ENCODE peak calls at places on chromosome 18, in eight cellular contexts. I is CD8-positive, alpha-beta memory T cell; F is pancreas; M is HAP-1; R is ovary; O is HCT116; P is heart left ventricle; J is Peyer's patch. Z is an unnamed sample.

GRCh38 chr18:66523219-66523991 is 80.5 kb downstream of the CDH19 start:
- DNase-seq in I (no peak), F (no peak), M (no peak), R (no peak), O (no peak), P (no peak), J (no peak), Z (no peak)

GRCh38 chr18:8635087-8635486 is 25.9 kb downstream of the RAB12 start:
- DNase-seq in I (no peak), F (no peak), M (no peak), R (no peak), O (no peak), P (no peak), J (no peak), Z (no peak)

GRCh38 chr18:3235846-3236245 is 11.8 kb upstream of the MYL12A start:
- DNase-seq in I (no peak), F (no peak), M (no peak), R (no peak), O (no peak), P (no peak), J (no peak), Z (no peak)

GRCh38 chr18:10456718-10457499 is 2.5 kb downstream of the APCDD1 start:
- DNase-seq in I (no peak), F (no peak), M (no peak), R (no peak), O (no peak), P (no peak), J (no peak), Z (no peak)

GRCh38 chr18:75811156-75811555 is 383.7 kb upstream of the SMIM21 start:
- DNase-seq in I (no peak), F (no peak), M (no peak), R (no peak), O (no peak), P (no peak), J (no peak), Z (no peak)

GRCh38 chr18:28766027-28766426 is 589.1 kb upstream of the CDH2 start:
- DNase-seq in I (no peak), F (no peak), M (no peak), R (no peak), O (no peak), P (no peak), J (no peak), Z (no peak)

GRCh38 chr18:23994361-23994902 is 20.1 kb upstream of the TTC39C start:
- DNase-seq in I (peak; percentile 23), F (no peak), M (peak; percentile 33), R (peak; percentile 56), O (peak; percentile 18), P (no peak), J (peak; percentile 74), Z (no peak)

GRCh38 chr18:69580107-69580506 is 179.4 kb downstream of the DOK6 start:
- DNase-seq in I (no peak), F (no peak), M (no peak), R (no peak), O (no peak), P (no peak), J (no peak), Z (no peak)

GRCh38 chr18:3216987-3217386 is 2.8 kb downstream of the MYOM1 start:
- DNase-seq in I (no peak), F (no peak), M (no peak), R (no peak), O (no peak), P (no peak), J (no peak), Z (no peak)

GRCh38 chr18:74234326-74235171 is 57.2 kb downstream of the CYB5A start:
- DNase-seq in I (no peak), F (no peak), M (no peak), R (no peak), O (no peak), P (no peak), J (peak; percentile 74), Z (no peak)

GRCh38 chr18:67599277-67599676 is 82.8 kb upstream of the DSEL start:
- DNase-seq in I (no peak), F (no peak), M (no peak), R (no peak), O (no peak), P (no peak), J (no peak), Z (no peak)

GRCh38 chr18:70555046-70555445 is 266.2 kb downstream of the SOCS6 start:
- DNase-seq in I (no peak), F (no peak), M (no peak), R (no peak), O (no peak), P (no peak), J (no peak), Z (no peak)

GRCh38 chr18:77366725-77367641 is 117.3 kb downstream of the GALR1 start:
- DNase-seq in I (no peak), F (peak; percentile 67), M (no peak), R (no peak), O (no peak), P (no peak), J (no peak), Z (no peak)

GRCh38 chr18:50183556-50183955 is 11.4 kb downstream of the MYO5B start:
- DNase-seq in I (no peak), F (no peak), M (no peak), R (no peak), O (peak; percentile 46), P (no peak), J (no peak), Z (no peak)

GRCh38 chr18:28816155-28816554 is 639.2 kb upstream of the CDH2 start:
- DNase-seq in I (no peak), F (no peak), M (no peak), R (no peak), O (no peak), P (no peak), J (no peak), Z (no peak)

GRCh38 chr18:5049124-5049523 is 147.9 kb downstream of the AKAIN1 start:
- DNase-seq in I (no peak), F (no peak), M (no peak), R (no peak), O (no peak), P (no peak), J (no peak), Z (no peak)

GRCh38 chr18:6487968-6488367 is 73.3 kb upstream of the L3MBTL4 start:
- DNase-seq in I (no peak), F (no peak), M (no peak), R (no peak), O (no peak), P (no peak), J (no peak), Z (no peak)

GRCh38 chr18:9643549-9643948 is 29.2 kb upstream of the PPP4R1 start:
- DNase-seq in I (no peak), F (no peak), M (peak; percentile 61), R (no peak), O (peak; percentile 85), P (peak; percentile 15), J (no peak), Z (no peak)

DNA sequence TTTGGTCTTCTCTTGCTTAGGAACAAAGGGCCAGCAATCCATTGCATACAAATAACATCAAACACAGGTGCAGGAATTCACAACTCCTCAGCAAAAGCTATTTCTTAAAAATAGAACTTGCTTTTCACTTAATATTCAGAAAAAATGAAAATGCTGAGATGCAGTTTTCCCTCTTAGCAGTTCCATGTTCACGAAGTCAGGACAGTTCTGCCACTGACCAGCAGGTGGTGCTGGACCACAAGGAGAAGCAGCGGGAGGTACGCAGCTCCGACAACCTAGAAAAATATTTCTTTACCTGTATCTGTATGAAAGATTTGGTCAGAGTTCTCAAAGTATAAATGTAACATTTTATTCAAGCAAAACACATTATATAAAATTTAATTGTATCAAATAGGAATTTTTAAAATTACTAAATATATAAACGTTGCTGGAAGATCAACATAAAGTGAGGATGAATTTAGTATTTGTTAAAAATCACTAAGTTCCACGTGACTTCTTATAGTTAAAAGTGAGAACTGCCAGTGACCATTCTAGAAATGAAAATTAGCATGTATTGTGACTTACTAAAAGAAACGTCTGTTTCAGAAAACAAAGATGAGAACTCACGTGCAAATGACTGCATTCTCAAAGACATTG is 48.8 kb downstream of the ADNP2 start:
- DNase-seq in I (peak; percentile 60), F (peak; percentile 92), M (peak; percentile 85), R (peak; percentile 86), O (peak; percentile 66), P (peak; percentile 60), J (peak; percentile 90), Z (peak; percentile 89)
- H3K4me1 ChIP-seq in I (no peaks in the 10 kb centered on the region), F (no peaks in the 10 kb centered on the region), M (no peaks in the 10 kb centered on the region), R (no peaks in the 10 kb centered on the region), O (no peaks in the 10 kb centered on the region), P (no peaks in the 10 kb centered on the region), J (no peaks in the 10 kb centered on the region), Z (no peaks in the 10 kb centered on the region)

GRCh38 chr18:58284699-58285490 is 240.9 kb downstream of the NEDD4L start:
- DNase-seq in I (no peak), F (no peak), M (no peak), R (no peak), O (no peak), P (no peak), J (no peak), Z (no peak)
- H3K4me1 ChIP-seq in I (no peaks in the 10 kb centered on the region), F (peaks cover 54% of the 10 kb centered on the region), M (peaks cover 11% of the 10 kb centered on the region), R (no peaks in the 10 kb centered on the region), O (peaks cover 27% of the 10 kb centered on the region), P (peaks cover 6% of the 10 kb centered on the region), J (no peaks in the 10 kb centered on the region), Z (no peaks in the 10 kb centered on the region)

DNA sequence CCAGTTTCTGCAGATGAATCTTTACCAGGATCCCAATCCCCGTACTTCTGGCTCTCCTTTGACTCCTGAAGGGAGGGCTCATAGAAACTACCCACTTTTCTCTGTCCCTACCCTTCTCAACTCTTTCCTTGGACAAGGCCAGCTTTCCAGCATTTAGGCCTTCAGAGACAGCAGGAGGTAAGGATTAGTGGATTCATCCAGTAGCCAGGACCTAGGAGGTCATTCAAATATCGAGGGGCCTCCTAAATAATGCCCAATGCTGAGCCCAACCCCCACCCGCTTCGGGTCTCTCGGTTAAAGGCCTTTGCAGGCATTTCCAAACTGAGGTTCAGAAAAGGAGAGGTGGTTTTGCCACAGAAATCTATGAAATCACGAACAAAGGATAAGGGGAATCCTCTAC is 4.7 kb upstream of the ZNF532 start:
- DNase-seq in I (no peak), F (no peak), M (no peak), R (no peak), O (no peak), P (no peak), J (no peak), Z (no peak)
- H3K4me1 ChIP-seq in I (no peaks in the 10 kb centered on the region), F (no peaks in the 10 kb centered on the region), M (peaks cover 38% of the 10 kb centered on the region), R (peaks cover 18% of the 10 kb centered on the region), O (peaks cover 30% of the 10 kb centered on the region), P (peaks cover 25% of the 10 kb centered on the region), J (peaks cover 4% of the 10 kb centered on the region), Z (peaks cover 12% of the 10 kb centered on the region)

GRCh38 chr18:809985-810642 is 1.9 kb downstream of the YES1 start:
- DNase-seq in I (no peak), F (no peak), M (no peak), R (no peak), O (no peak), P (no peak), J (no peak), Z (no peak)

GRCh38 chr18:805755-806110 is 6.3 kb downstream of the YES1 start:
- DNase-seq in I (no peak), F (no peak), M (no peak), R (no peak), O (no peak), P (no peak), J (no peak), Z (no peak)

GRCh38 chr18:811192-812122 is 585 bp downstream of the YES1 start:
- DNase-seq in I (no peak), F (peak; percentile 83), M (peak; percentile 59), R (peak; percentile 75), O (no peak), P (peak; percentile 48), J (no peak), Z (peak; percentile 89)

GRCh38 chr18:808086-808485 is 4.0 kb downstream of the YES1 start:
- DNase-seq in I (no peak), F (no peak), M (no peak), R (no peak), O (no peak), P (no peak), J (no peak), Z (no peak)

GRCh38 chr18:808502-808901 is 3.5 kb downstream of the YES1 start:
- DNase-seq in I (no peak), F (no peak), M (no peak), R (no peak), O (no peak), P (no peak), J (no peak), Z (no peak)
- H3K4me1 ChIP-seq in I (peaks cover 51% of the 10 kb centered on the region), F (peaks cover 30% of the 10 kb centered on the region), M (peaks cover 15% of the 10 kb centered on the region), R (peaks cover 4% of the 10 kb centered on the region), O (peaks cover 18% of the 10 kb centered on the region), P (no peaks in the 10 kb centered on the region), J (peaks cover 4% of the 10 kb centered on the region), Z (peaks cover 31% of the 10 kb centered on the region)

Z was measured in spleen.